ENCODE peak calls at places on chromosome 1, in six cellular contexts. Y, N, R, W, S and G are unnamed samples.

GRCh38 chr1:84907095-84907827 is 14.3 kb upstream of the LPAR3 start:
- DNase-seq in R (no peak), S (no peak), N (no peak), W (peak; percentile 12), Y (no peak), G (no peak)

GRCh38 chr1:201051399-201051798 is 27.9 kb upstream of the KIF21B start:
- DNase-seq in S (no peak), R (no peak), Y (no peak), N (no peak), W (no peak), G (no peak)

GRCh38 chr1:26690157-26690556 is 5.7 kb upstream of the ARID1A start:
- DNase-seq in R (no peak), N (no peak), S (no peak), W (no peak), Y (no peak), G (no peak)

GRCh38 chr1:32094721-32095521 is 12.9 kb upstream of the KPNA6 start:
- DNase-seq in S (no peak), N (no peak), R (no peak), W (no peak), Y (no peak), G (no peak)

GRCh38 chr1:94792876-94793605 is 27.1 kb upstream of the SLC44A3 start:
- DNase-seq in S (no peak), N (no peak), Y (no peak), R (no peak), W (no peak), G (no peak)

GRCh38 chr1:215018555-215018954 is 64.0 kb upstream of the KCNK2 start:
- DNase-seq in N (no peak), Y (no peak), S (no peak), W (no peak), R (no peak), G (no peak)

GRCh38 chr1:226690460-226690982 is 48.6 kb downstream of the ITPKB start:
- DNase-seq in Y (no peak), R (no peak), N (no peak), S (no peak), W (no peak), G (no peak)

GRCh38 chr1:40820251-40820797 is 36.7 kb downstream of the KCNQ4 start:
- DNase-seq in R (no peak), N (no peak), Y (no peak), W (no peak), S (no peak), G (no peak)

GRCh38 chr1:224502459-224503160 is 68.0 kb upstream of the WDR26 start:
- DNase-seq in W (no peak), S (no peak), N (no peak), Y (no peak), R (peak; percentile 50), G (no peak)

GRCh38 chr1:205285391-205286101 is 36.0 kb downstream of the NUAK2 start:
- DNase-seq in Y (peak; percentile 52), S (no peak), R (no peak), N (no peak), W (no peak), G (no peak)

GRCh38 chr1:25768999-25769398 is 31.0 kb upstream of the SELENON start:
- DNase-seq in N (no peak), R (no peak), S (no peak), Y (no peak), W (no peak), G (no peak)

GRCh38 chr1:223123238-223123976 is 19.6 kb downstream of the TLR5 start:
- DNase-seq in R (peak; percentile 67), S (no peak), N (peak; percentile 75), Y (peak; percentile 70), W (no peak), G (no peak)

GRCh38 chr1:83497563-83497962 is 501.4 kb downstream of the TTLL7 start:
- DNase-seq in Y (no peak), N (no peak), R (no peak), W (peak; percentile 31), S (no peak), G (no peak)

GRCh38 chr1:201560328-201561194 is 21.6 kb downstream of the NAV1 start:
- DNase-seq in S (no peak), N (no peak), W (no peak), Y (no peak), R (no peak), G (no peak)

GRCh38 chr1:234725177-234726132 is 115.5 kb upstream of the IRF2BP2 start:
- DNase-seq in N (no peak), R (no peak), Y (peak; percentile 35), W (no peak), S (no peak), G (no peak)

GRCh38 chr1:12314328-12314903 is 84.6 kb downstream of the VPS13D start:
- DNase-seq in Y (no peak), N (no peak), S (no peak), W (no peak), R (peak; percentile 5), G (no peak)

GRCh38 chr1:88946845-88947244 is 45.6 kb downstream of the KYAT3 start:
- DNase-seq in N (no peak), S (no peak), R (no peak), Y (no peak), W (no peak), G (no peak)

GRCh38 chr1:47624531-47624930 is 186.7 kb downstream of the FOXD2 start:
- DNase-seq in N (no peak), Y (no peak), R (no peak), W (no peak), S (no peak), G (no peak)